ENCODE peak calls at places on chromosomes 4 and X, in five cellular contexts. One of them, this sample, is unnamed.
A peak's percentile ranks its signal among the peaks of the same experiment; 100 is the strongest.

GRCh38 chrX:78455901-78456300 is 128.5 kb upstream of the CYSLTR1 start:
- DNase-seq in DMS153: no peak
- DNase-seq in AG08396: peak; percentile 11
- DNase-seq in neural progenitor cell: no peak
- DNase-seq in activated naive CD4-positive, alpha-beta T cell: no peak
- DNase-seq in this sample: no peak

GRCh38 chrX:149274516-149275105 is 230.5 kb downstream of the IDS start:
- DNase-seq in DMS153: no peak
- DNase-seq in AG08396: no peak
- DNase-seq in neural progenitor cell: no peak
- DNase-seq in activated naive CD4-positive, alpha-beta T cell: no peak
- DNase-seq in this sample: no peak

GRCh38 chr4:133154725-133155124 is 5.6 kb downstream of the PCDH10 start:
- DNase-seq in DMS153: no peak
- DNase-seq in AG08396: peak; percentile 39
- DNase-seq in neural progenitor cell: peak; percentile 42
- DNase-seq in activated naive CD4-positive, alpha-beta T cell: no peak
- DNase-seq in this sample: peak; percentile 15

GRCh38 chr4:126405369-126405982 is 1090.7 kb downstream of the FAT4 start:
- DNase-seq in DMS153: no peak
- DNase-seq in AG08396: no peak
- DNase-seq in neural progenitor cell: peak; percentile 47
- DNase-seq in activated naive CD4-positive, alpha-beta T cell: no peak
- DNase-seq in this sample: no peak

GRCh38 chr4:168589154-168589553 is 92.3 kb downstream of the PALLD start:
- DNase-seq in DMS153: no peak
- DNase-seq in AG08396: no peak
- DNase-seq in neural progenitor cell: no peak
- DNase-seq in activated naive CD4-positive, alpha-beta T cell: no peak
- DNase-seq in this sample: no peak

GRCh38 chrX:143536176-143536575 is 18.9 kb upstream of the SPANXN3 start:
- DNase-seq in DMS153: no peak
- DNase-seq in AG08396: no peak
- DNase-seq in neural progenitor cell: no peak
- DNase-seq in activated naive CD4-positive, alpha-beta T cell: no peak
- DNase-seq in this sample: no peak

GRCh38 chr4:176333076-176333475 is 13.3 kb downstream of the SPCS3 start:
- DNase-seq in DMS153: no peak
- DNase-seq in AG08396: no peak
- DNase-seq in neural progenitor cell: no peak
- DNase-seq in activated naive CD4-positive, alpha-beta T cell: no peak
- DNase-seq in this sample: no peak

GRCh38 chr4:13611283-13611842 is 16.2 kb downstream of the BOD1L1 start:
- DNase-seq in DMS153: no peak
- DNase-seq in AG08396: peak; percentile 42
- DNase-seq in neural progenitor cell: no peak
- DNase-seq in activated naive CD4-positive, alpha-beta T cell: no peak
- DNase-seq in this sample: peak; percentile 46

GRCh38 chr4:144360394-144360793 is 219.9 kb upstream of the GYPA start:
- DNase-seq in DMS153: no peak
- DNase-seq in AG08396: no peak
- DNase-seq in neural progenitor cell: no peak
- DNase-seq in activated naive CD4-positive, alpha-beta T cell: no peak
- DNase-seq in this sample: no peak

GRCh38 chrX:40380649-40381488 is 199.9 kb upstream of the ATP6AP2 start:
- DNase-seq in DMS153: no peak
- DNase-seq in AG08396: no peak
- DNase-seq in neural progenitor cell: peak; percentile 23
- DNase-seq in activated naive CD4-positive, alpha-beta T cell: no peak
- DNase-seq in this sample: no peak

GRCh38 chr4:184668511-184669114 is 19.1 kb downstream of the PRIMPOL start:
- DNase-seq in DMS153: no peak
- DNase-seq in AG08396: no peak
- DNase-seq in neural progenitor cell: no peak
- DNase-seq in activated naive CD4-positive, alpha-beta T cell: no peak
- DNase-seq in this sample: no peak

GRCh38 chrX:103847174-103847870 is 15.3 kb upstream of the RAB9B start:
- DNase-seq in DMS153: no peak
- DNase-seq in AG08396: no peak
- DNase-seq in neural progenitor cell: no peak
- DNase-seq in activated naive CD4-positive, alpha-beta T cell: no peak
- DNase-seq in this sample: no peak

GRCh38 chr4:5784960-5785611 is 74.1 kb downstream of the EVC start:
- DNase-seq in DMS153: no peak
- DNase-seq in AG08396: no peak
- DNase-seq in neural progenitor cell: peak; percentile 55
- DNase-seq in activated naive CD4-positive, alpha-beta T cell: no peak
- DNase-seq in this sample: no peak

GRCh38 chr4:8940792-8941491 is 69.3 kb upstream of the HMX1 start:
- DNase-seq in DMS153: no peak
- DNase-seq in AG08396: no peak
- DNase-seq in neural progenitor cell: peak; percentile 23
- DNase-seq in activated naive CD4-positive, alpha-beta T cell: no peak
- DNase-seq in this sample: no peak

This sample was measured in GM10248.